ENCODE peak calls at places on chromosomes 11 and 22, in eight cellular contexts. A, Y, Q, O, W, U, X and B are unnamed samples.
A peak's percentile ranks its signal among the peaks of the same experiment; 100 is the strongest.

GRCh38 chr11:71304491-71304890 is 52.1 kb upstream of the SHANK2 start:
- DNase-seq in W (no peak), U (no peak), Q (no peak), A (no peak), O (peak; percentile 17), Y (no peak), X (no peak), B (no peak)

GRCh38 chr11:16158426-16158994 is 197.8 kb downstream of the SOX6 start:
- DNase-seq in Q (no peak), O (no peak), Y (no peak), X (no peak), A (no peak), W (no peak), U (no peak), B (no peak)

GRCh38 chr11:72574534-72575460 is 99.4 kb downstream of the PDE2A start:
- DNase-seq in Y (no peak), X (no peak), A (no peak), Q (no peak), W (no peak), O (peak; percentile 46), U (no peak), B (no peak)

GRCh38 chr11:73343076-73343833 is 32.9 kb upstream of the RELT start:
- DNase-seq in X (no peak), A (no peak), W (no peak), Q (no peak), U (peak; percentile 21), O (no peak), Y (no peak), B (no peak)

GRCh38 chr11:65563606-65564005 is 5.4 kb upstream of the LTBP3 start:
- DNase-seq in Y (no peak), W (no peak), O (no peak), U (no peak), Q (no peak), X (no peak), A (no peak), B (no peak)

GRCh38 chr22:37910863-37911262 is 4.8 kb downstream of the MICALL1 start:
- DNase-seq in U (no peak), O (no peak), Q (no peak), Y (no peak), X (no peak), A (no peak), W (no peak), B (no peak)

GRCh38 chr11:13868710-13869403 is 93.7 kb upstream of the SPON1 start:
- DNase-seq in W (no peak), A (no peak), O (no peak), X (peak; percentile 76), Y (no peak), U (no peak), Q (no peak), B (no peak)

GRCh38 chr22:29706991-29707390 is 12.8 kb upstream of the CABP7 start:
- DNase-seq in W (no peak), Y (no peak), U (no peak), Q (no peak), A (no peak), O (no peak), X (no peak), B (no peak)

GRCh38 chr11:101034076-101034475 is 95.5 kb downstream of the PGR start:
- DNase-seq in Q (no peak), O (peak; percentile 75), Y (no peak), U (peak; percentile 51), X (no peak), A (no peak), W (peak; percentile 50), B (no peak)

GRCh38 chr11:118358071-118358470 is 1.3 kb upstream of the UBE4A start:
- DNase-seq in Y (no peak), X (no peak), W (no peak), U (no peak), A (peak; percentile 60), Q (no peak), O (no peak), B (no peak)

GRCh38 chr22:25054943-25055511 is 102.5 kb downstream of the KIAA1671 start:
- DNase-seq in U (peak; percentile 50), A (no peak), W (no peak), Q (no peak), O (no peak), X (no peak), Y (no peak), B (peak; percentile 29)

GRCh38 chr11:72781063-72781312 is 12.9 kb downstream of the STARD10 start:
- DNase-seq in Q (no peak), Y (no peak), O (no peak), X (no peak), U (no peak), A (no peak), W (no peak), B (no peak)

GRCh38 chr22:31143537-31143936 is 3.2 kb upstream of the PLA2G3 start:
- DNase-seq in A (no peak), X (no peak), W (no peak), Q (no peak), U (peak; percentile 77), Y (no peak), O (no peak), B (no peak)

GRCh38 chr11:21806508-21806907 is 386.4 kb upstream of the ANO5 start:
- DNase-seq in Q (no peak), A (no peak), Y (no peak), X (no peak), W (no peak), U (no peak), O (no peak), B (no peak)

GRCh38 chr11:21811572-21811971 is 381.3 kb upstream of the ANO5 start:
- DNase-seq in U (no peak), X (no peak), A (no peak), W (no peak), O (no peak), Q (no peak), Y (no peak), B (no peak)

GRCh38 chr11:21814169-21814568 is 378.7 kb upstream of the ANO5 start:
- DNase-seq in W (peak; percentile 1), U (no peak), A (no peak), Y (no peak), X (no peak), Q (no peak), O (no peak), B (no peak)

GRCh38 chr11:21806982-21807749 is 385.7 kb upstream of the ANO5 start:
- DNase-seq in W (no peak), Q (no peak), A (no peak), Y (no peak), O (no peak), U (no peak), X (no peak), B (no peak)

DNA sequence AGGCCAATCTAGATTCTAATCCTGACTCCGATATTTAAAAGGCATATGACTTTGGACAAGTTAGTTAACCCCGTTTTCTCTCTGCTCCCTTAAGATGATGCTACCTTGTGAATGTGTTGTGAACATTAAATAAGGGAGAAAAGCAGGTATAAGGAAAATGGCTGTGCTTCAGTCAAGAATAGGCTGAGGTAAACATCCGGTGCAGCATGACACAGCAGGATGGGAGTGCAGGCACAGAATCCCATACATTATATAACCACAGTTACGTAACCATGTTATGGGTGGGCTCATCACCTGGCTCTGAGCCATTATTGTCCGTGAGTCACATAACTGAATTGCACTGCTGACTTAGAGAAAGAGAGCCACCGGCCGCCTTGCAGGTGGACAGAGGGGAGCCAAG is 382.2 kb upstream of the ANO5 start:
- DNase-seq in Y (no peak), X (peak; percentile 3), W (no peak), U (no peak), O (no peak), Q (no peak), A (no peak), B (no peak)
- H3K4me3 ChIP-seq in Y (no peak overlapping the region), X (no peak overlapping the region), W (no peak overlapping the region), U (no peak overlapping the region), O (no peak overlapping the region), Q (no peak overlapping the region), A (no peak overlapping the region), B (no peak overlapping the region)

GRCh38 chr11:131302831-131303230 is 67.6 kb upstream of the NTM start:
- DNase-seq in U (no peak), Y (no peak), A (no peak), O (no peak), W (peak; percentile 5), Q (peak; percentile 79), X (no peak), B (no peak)
- TF ChIP-seq CTCF in U (no peak), Y (no peak), A (no peak), O (no peak), W (no peak), Q (no peak), X (no peak), B (no peak)

GRCh38 chr11:119592642-119593041 is 136.4 kb downstream of the NECTIN1 start:
- DNase-seq in Q (no peak), A (no peak), O (no peak), X (no peak), Y (no peak), U (no peak), W (no peak), B (no peak)
- H3K4me3 ChIP-seq in Q (no peak overlapping the region), A (no peak overlapping the region), O (no peak overlapping the region), X (no peak overlapping the region), Y (no peak overlapping the region), U (no peak overlapping the region), W (no peak overlapping the region), B (no peak overlapping the region)

GRCh38 chr22:17300926-17301325 is 68.3 kb upstream of the CECR2 start:
- DNase-seq in Q (no peak), W (no peak), X (no peak), A (no peak), O (no peak), Y (no peak), U (no peak), B (no peak)

GRCh38 chr22:17305076-17305475 is 64.2 kb upstream of the CECR2 start:
- DNase-seq in X (no peak), Q (no peak), Y (no peak), A (no peak), W (no peak), O (no peak), U (no peak), B (no peak)

GRCh38 chr22:17302616-17303015 is 66.6 kb upstream of the CECR2 start:
- DNase-seq in U (no peak), X (no peak), W (no peak), A (no peak), Q (no peak), O (no peak), Y (no peak), B (no peak)

GRCh38 chr22:17303441-17303839 is 65.8 kb upstream of the CECR2 start:
- DNase-seq in X (no peak), U (no peak), A (no peak), Y (no peak), O (no peak), W (no peak), Q (no peak), B (no peak)

DNA sequence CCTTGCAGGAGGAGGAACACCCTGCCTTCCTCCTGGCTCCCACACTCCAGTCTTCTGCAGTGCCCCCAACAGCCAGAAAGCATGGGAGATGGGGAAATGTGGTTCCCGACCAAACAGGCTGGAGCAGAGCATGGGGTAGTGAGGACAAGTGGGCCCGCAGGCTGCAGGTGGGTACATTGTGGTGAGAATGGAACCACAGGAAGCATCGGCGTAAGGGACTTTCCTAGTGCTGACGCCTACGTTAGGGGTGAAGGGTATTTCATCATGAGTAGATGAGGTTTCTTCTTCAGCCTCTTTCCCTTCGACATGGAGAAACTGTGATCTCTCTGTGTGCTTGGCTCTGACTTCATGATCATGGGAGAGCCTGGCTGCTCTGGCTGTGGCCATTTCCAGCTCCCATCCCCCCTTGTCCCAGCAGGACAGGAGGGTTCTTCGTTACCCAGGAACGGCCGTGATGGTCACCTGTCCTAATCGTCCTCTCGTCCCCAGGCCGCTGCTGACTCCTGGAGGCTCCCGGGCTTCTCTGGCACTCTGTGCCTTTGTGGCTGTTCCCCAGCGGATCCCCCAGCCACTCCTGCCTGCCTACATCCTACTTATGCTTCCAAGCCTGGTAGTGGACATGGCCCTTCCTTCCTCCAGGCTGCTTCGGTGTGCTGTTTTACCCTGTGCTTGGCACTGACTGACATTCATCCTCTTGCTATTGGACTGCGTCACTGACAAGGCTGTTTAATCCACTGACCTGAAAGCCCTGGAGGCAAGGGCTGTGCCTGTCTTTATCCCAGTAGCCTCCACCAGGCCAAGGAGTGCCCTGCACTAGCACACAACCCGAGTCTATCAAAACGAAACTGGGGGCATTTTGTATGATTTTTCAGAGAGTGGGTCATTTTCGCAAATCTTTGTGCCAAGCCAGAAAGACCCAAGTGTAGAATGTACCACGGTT is 65.2 kb upstream of the CECR2 start:
- DNase-seq in W (no peak), A (no peak), U (no peak), Y (no peak), Q (no peak), X (no peak), O (no peak), B (no peak)
- TF ChIP-seq CTCF in W (no peak), A (no peak), U (no peak), Y (no peak), Q (no peak), X (no peak), O (no peak), B (no peak)